ENCODE peak calls at places on chromosomes 5 and 9, in four cellular contexts. One of them, this sample, is unnamed.

GRCh38 chr5:127519527-127519926 is 2.1 kb downstream of the PRRC1 start:
- DNase-seq in cerebellum: no peak
- DNase-seq in ELF-1: no peak
- DNase-seq in activated effector memory CD4-positive, alpha-beta T cell treated with anti-CD3 and anti-CD28 coated beads, Interleukin-2, amount 50 U/mL, for 16 hours: no peak
- DNase-seq in this sample: no peak

GRCh38 chr5:178182158-178182876 is 4.9 kb downstream of the GMCL2 start:
- DNase-seq in ELF-1: no peak
- DNase-seq in cerebellum: no peak
- DNase-seq in activated effector memory CD4-positive, alpha-beta T cell treated with anti-CD3 and anti-CD28 coated beads, Interleukin-2, amount 50 U/mL, for 16 hours: no peak
- DNase-seq in this sample: no peak

GRCh38 chr5:126373621-126374416 is 49.4 kb upstream of the GRAMD2B start:
- DNase-seq in ELF-1: no peak
- DNase-seq in cerebellum: no peak
- DNase-seq in activated effector memory CD4-positive, alpha-beta T cell treated with anti-CD3 and anti-CD28 coated beads, Interleukin-2, amount 50 U/mL, for 16 hours: no peak
- DNase-seq in this sample: no peak

GRCh38 chr9:135275163-135275925 is 187.9 kb downstream of the OLFM1 start:
- DNase-seq in activated effector memory CD4-positive, alpha-beta T cell treated with anti-CD3 and anti-CD28 coated beads, Interleukin-2, amount 50 U/mL, for 16 hours: no peak
- DNase-seq in cerebellum: peak; percentile 55
- DNase-seq in ELF-1: no peak
- DNase-seq in this sample: peak; percentile 2

GRCh38 chr5:132747693-132748440 is 641 bp downstream of the CCNI2 start:
- DNase-seq in ELF-1: peak; percentile 37
- DNase-seq in cerebellum: no peak
- DNase-seq in activated effector memory CD4-positive, alpha-beta T cell treated with anti-CD3 and anti-CD28 coated beads, Interleukin-2, amount 50 U/mL, for 16 hours: peak; percentile 84
- DNase-seq in this sample: no peak

GRCh38 chr9:10252174-10252573 is 360.6 kb downstream of the PTPRD start:
- DNase-seq in activated effector memory CD4-positive, alpha-beta T cell treated with anti-CD3 and anti-CD28 coated beads, Interleukin-2, amount 50 U/mL, for 16 hours: no peak
- DNase-seq in cerebellum: no peak
- DNase-seq in ELF-1: peak; percentile 5
- DNase-seq in this sample: no peak

GRCh38 chr5:143275871-143276363 is 127.6 kb downstream of the NR3C1 start:
- DNase-seq in cerebellum: no peak
- DNase-seq in activated effector memory CD4-positive, alpha-beta T cell treated with anti-CD3 and anti-CD28 coated beads, Interleukin-2, amount 50 U/mL, for 16 hours: no peak
- DNase-seq in ELF-1: no peak
- DNase-seq in this sample: no peak

GRCh38 chr9:76181020-76181641 is 213.1 kb downstream of the RFK start:
- DNase-seq in activated effector memory CD4-positive, alpha-beta T cell treated with anti-CD3 and anti-CD28 coated beads, Interleukin-2, amount 50 U/mL, for 16 hours: no peak
- DNase-seq in cerebellum: no peak
- DNase-seq in ELF-1: peak; percentile 25
- DNase-seq in this sample: no peak

GRCh38 chr9:98997580-98997979 is 53.9 kb downstream of the COL15A1 start:
- DNase-seq in cerebellum: no peak
- DNase-seq in activated effector memory CD4-positive, alpha-beta T cell treated with anti-CD3 and anti-CD28 coated beads, Interleukin-2, amount 50 U/mL, for 16 hours: no peak
- DNase-seq in ELF-1: no peak
- DNase-seq in this sample: no peak

GRCh38 chr5:151427258-151427657 is 20.1 kb upstream of the SLC36A1 start:
- DNase-seq in activated effector memory CD4-positive, alpha-beta T cell treated with anti-CD3 and anti-CD28 coated beads, Interleukin-2, amount 50 U/mL, for 16 hours: no peak
- DNase-seq in cerebellum: no peak
- DNase-seq in ELF-1: no peak
- DNase-seq in this sample: no peak